ENCODE peak calls at places on chromosomes 5 and 9, in four cellular contexts. J is GM06990, H is suprapubic skin, X is spleen. R is an unnamed sample.

GRCh38 chr9:79233542-79233941 is 338.2 kb upstream of the TLE4 start:
- DNase-seq in J (no peak), H (no peak), X (no peak), R (peak; percentile 10)

GRCh38 chr5:83752700-83753099 is 32.0 kb upstream of the HAPLN1 start:
- DNase-seq in J (no peak), H (no peak), X (no peak), R (no peak)

GRCh38 chr5:158639876-158640570 is 459.7 kb downstream of the EBF1 start:
- DNase-seq in J (no peak), H (no peak), X (no peak), R (no peak)

GRCh38 chr5:127950707-127951356 is 132.7 kb upstream of the SLC12A2 start:
- DNase-seq in J (no peak), H (no peak), X (no peak), R (no peak)

GRCh38 chr5:99379187-99379586 is 450.4 kb upstream of the CHD1 start:
- DNase-seq in J (no peak), H (no peak), X (no peak), R (no peak)

GRCh38 chr5:97074859-97075489 is 67.4 kb downstream of the LIX1 start:
- DNase-seq in J (no peak), H (no peak), X (no peak), R (no peak)

GRCh38 chr5:31362931-31363568 is 168.8 kb downstream of the DROSHA start:
- DNase-seq in J (no peak), H (no peak), X (no peak), R (no peak)

GRCh38 chr9:131805803-131806202 is 65.9 kb upstream of the RAPGEF1 start:
- DNase-seq in J (no peak), H (no peak), X (no peak), R (no peak)

GRCh38 chr9:362936-363335 is 148.3 kb downstream of the DOCK8 start:
- DNase-seq in J (no peak), H (no peak), X (no peak), R (no peak)

GRCh38 chr9:134757206-134757975 is 115.8 kb downstream of the COL5A1 start:
- DNase-seq in J (no peak), H (no peak), X (peak; percentile 73), R (no peak)

GRCh38 chr5:132777209-132778069 is at the start of gene SEPTIN8:
- DNase-seq in J (peak; percentile 68), H (no peak), X (peak; percentile 82), R (peak; percentile 91)

GRCh38 chr5:179489015-179489414 is 61.3 kb upstream of the RUFY1 start:
- DNase-seq in J (no peak), H (no peak), X (no peak), R (no peak)

GRCh38 chr5:65263291-65263690 is 218.4 kb downstream of the ADAMTS6 start:
- DNase-seq in J (no peak), H (no peak), X (no peak), R (no peak)

GRCh38 chr9:130331573-130331972 is 66.0 kb downstream of the HMCN2 start:
- DNase-seq in J (no peak), H (peak; percentile 80), X (no peak), R (no peak)

GRCh38 chr5:96880402-96881164 is 4.3 kb downstream of the ERAP2 start:
- DNase-seq in J (no peak), H (no peak), X (no peak), R (no peak)

GRCh38 chr5:125394661-125395280 is 648.3 kb upstream of the ZNF608 start:
- DNase-seq in J (no peak), H (no peak), X (no peak), R (no peak)

GRCh38 chr5:137075163-137075970 is 423.8 kb downstream of the SPOCK1 start:
- DNase-seq in J (peak; percentile 15), H (no peak), X (no peak), R (peak; percentile 42)

GRCh38 chr9:137406876-137407589 is 15.9 kb downstream of the EXD3 start:
- DNase-seq in J (peak; percentile 70), H (no peak), X (peak; percentile 89), R (peak; percentile 92)

GRCh38 chr5:10668697-10669096 is 92.3 kb downstream of the DAP start:
- DNase-seq in J (no peak), H (no peak), X (no peak), R (no peak)

GRCh38 chr9:135971106-135971766 is 10.1 kb upstream of the UBAC1 start:
- DNase-seq in J (no peak), H (no peak), X (no peak), R (no peak)

GRCh38 chr9:77793909-77794308 is 145.8 kb upstream of the GNA14 start:
- DNase-seq in J (no peak), H (no peak), X (no peak), R (no peak)

GRCh38 chr9:136671646-136672430 is 9.1 kb downstream of the EGFL7 start:
- DNase-seq in J (no peak), H (no peak), X (no peak), R (peak; percentile 85)

GRCh38 chr5:59660737-59661136 is 232.8 kb downstream of the PDE4D start:
- DNase-seq in J (peak; percentile 8), H (no peak), X (no peak), R (peak; percentile 17)

GRCh38 chr5:5105531-5105930 is 34.6 kb upstream of the ADAMTS16 start:
- DNase-seq in J (no peak), H (no peak), X (no peak), R (no peak)

GRCh38 chr9:38380230-38380871 is 12.2 kb upstream of the ALDH1B1 start:
- DNase-seq in J (no peak), H (peak; percentile 10), X (no peak), R (no peak)

GRCh38 chr5:88236866-88237642 is 31.6 kb downstream of the TMEM161B start:
- DNase-seq in J (no peak), H (no peak), X (no peak), R (no peak)

GRCh38 chr9:123269316-123269715 is 930 bp upstream of the STRBP start:
- DNase-seq in J (no peak), H (no peak), X (no peak), R (no peak)

GRCh38 chr9:4177970-4178758 is 121.7 kb downstream of the GLIS3 start:
- DNase-seq in J (no peak), H (no peak), X (no peak), R (no peak)

GRCh38 chr9:4299006-4299795 is 667 bp downstream of the GLIS3 start:
- DNase-seq in J (peak; percentile 15), H (peak; percentile 67), X (peak; percentile 76), R (peak; percentile 51)

DNA sequence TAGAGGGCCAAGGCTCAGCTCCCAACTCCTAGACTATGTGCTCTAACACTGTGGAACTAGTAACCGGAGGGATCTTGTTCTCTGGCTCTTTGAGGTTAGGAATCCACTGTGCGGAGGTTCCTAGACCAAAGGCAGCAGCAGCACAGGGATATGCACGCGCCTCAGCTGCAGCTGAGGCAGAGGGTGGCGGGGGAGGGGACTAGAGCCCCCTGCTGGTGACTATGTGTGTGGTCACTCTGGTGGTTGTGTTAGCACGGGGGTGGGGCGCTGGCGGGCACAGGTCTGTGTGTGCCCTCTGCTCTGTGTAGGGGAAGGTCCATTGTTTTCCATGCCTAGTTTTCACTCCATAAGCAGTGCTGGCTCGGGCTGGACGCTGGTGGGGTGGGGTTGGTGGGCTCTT is 458.0 kb upstream of the IZUMO3 start:
- DNase-seq in J (no peak), H (no peak), X (peak; percentile 45), R (no peak)
- TF ChIP-seq CTCF in J (peak; percentile 6), H (no peak), X (no peak), R (no peak)

GRCh38 chr5:167105951-167106350 is 1185.5 kb upstream of the WWC1 start:
- DNase-seq in J (no peak), H (no peak), X (no peak), R (no peak)
- TF ChIP-seq CTCF in J (no peak), H (no peak), X (no peak), R (no peak)

DNA sequence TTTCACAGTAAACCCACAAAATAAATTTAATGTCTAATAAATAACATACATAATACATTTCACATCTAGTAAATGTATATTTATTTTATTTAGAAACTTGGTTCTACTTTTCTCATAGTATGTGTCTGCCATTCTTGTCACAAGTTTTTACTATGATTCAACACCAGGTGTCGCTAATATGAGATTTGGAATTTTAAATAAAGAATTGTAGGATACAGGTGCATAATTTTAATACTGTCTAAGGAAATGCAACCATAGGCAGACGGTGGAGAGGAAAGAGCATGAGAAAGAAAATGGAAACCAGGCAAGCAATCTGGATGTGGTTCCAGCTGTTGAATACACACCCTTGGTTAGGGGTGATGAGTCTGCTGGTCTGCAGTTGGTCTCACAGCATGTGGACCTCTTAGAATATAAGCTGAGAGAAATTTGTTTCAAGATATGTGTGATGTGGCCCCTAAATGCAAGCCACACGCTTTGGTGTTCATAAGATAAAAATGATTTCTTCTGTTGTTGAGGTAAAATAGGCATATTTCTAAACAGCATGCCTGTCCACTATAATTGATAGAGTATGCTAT is 114.7 kb upstream of the TXNDC8 start:
- DNase-seq in J (no peak), H (no peak), X (no peak), R (no peak)
- TF ChIP-seq CTCF in J (peak; percentile 37), H (no peak), X (peak; percentile 1), R (no peak)

GRCh38 chr5:155263381-155263780 is 249.8 kb downstream of the KIF4B start:
- DNase-seq in J (no peak), H (no peak), X (no peak), R (no peak)

GRCh38 chr5:155259648-155260047 is 246.1 kb downstream of the KIF4B start:
- DNase-seq in J (no peak), H (no peak), X (no peak), R (no peak)

GRCh38 chr5:155258139-155258538 is 244.6 kb downstream of the KIF4B start:
- DNase-seq in J (no peak), H (no peak), X (no peak), R (no peak)

GRCh38 chr5:155264809-155265208 is 251.3 kb downstream of the KIF4B start:
- DNase-seq in J (no peak), H (no peak), X (no peak), R (no peak)

DNA sequence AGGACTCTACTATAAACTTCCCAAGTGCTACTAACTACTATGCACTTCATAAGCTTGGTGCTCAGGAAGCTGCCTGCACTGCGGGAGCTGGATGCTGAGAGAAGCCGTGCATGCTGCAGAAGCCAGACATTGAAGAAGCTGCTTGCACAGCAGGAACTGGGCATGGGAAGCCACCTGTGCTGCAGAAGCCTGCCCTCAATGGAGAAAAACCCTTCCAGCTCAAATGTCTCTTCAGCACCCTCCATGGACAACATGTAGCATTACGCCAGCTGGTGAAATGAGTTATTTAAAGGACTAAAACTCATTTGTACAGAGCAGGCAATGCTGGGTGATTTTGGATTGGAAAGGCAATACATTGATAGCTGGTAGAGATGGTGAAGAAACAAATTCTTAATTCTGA is 247.2 kb downstream of the KIF4B start:
- DNase-seq in J (peak; percentile 2), H (no peak), X (no peak), R (no peak)
- TF ChIP-seq CTCF in J (peak; percentile 30), H (peak; percentile 29), X (no peak), R (no peak)

R was measured in GM20000.